ENCODE peak calls at places on chromosomes 2 and 18, in nine cellular contexts. N, H, U, Y, V, T, C, M and G are unnamed samples.

GRCh38 chr18:32373995-32374394 is 96.7 kb downstream of the GAREM1 start:
- DNase-seq in N (no peak), H (no peak), U (peak), Y (no peak), V (no peak), T (no peak), C (no peak), M (peak), G (peak)

GRCh38 chr2:232674491-232674890 is 22.6 kb upstream of the GIGYF2 start:
- DNase-seq in N (no peak), H (no peak), U (no peak), Y (no peak), V (no peak), T (no peak), C (no peak), M (no peak), G (no peak)

GRCh38 chr2:170047331-170048065 is 130.4 kb upstream of the MYO3B start:
- DNase-seq in N (no peak), H (no peak), U (no peak), Y (no peak), V (no peak), T (no peak), C (no peak), M (no peak), G (peak)

GRCh38 chr18:6058941-6059340 is 163.6 kb upstream of the TMEM200C start:
- DNase-seq in N (peak), H (no peak), U (no peak), Y (peak), V (peak), T (no peak), C (peak), M (no peak), G (no peak)

GRCh38 chr2:216632952-216633615 is at the start of gene IGFBP2:
- DNase-seq in N (no peak), H (no peak), U (no peak), Y (no peak), V (peak), T (peak), C (no peak), M (peak), G (no peak)

GRCh38 chr2:200705305-200705985 is 106.3 kb upstream of the BZW1 start:
- DNase-seq in N (no peak), H (no peak), U (peak), Y (peak), V (peak), T (no peak), C (no peak), M (no peak), G (peak)

GRCh38 chr2:70532244-70532935 is 21.2 kb downstream of the TGFA start:
- DNase-seq in N (no peak), H (no peak), U (no peak), Y (peak), V (no peak), T (no peak), C (no peak), M (no peak), G (no peak)

GRCh38 chr2:8536686-8537571 is 144.9 kb upstream of the ID2 start:
- DNase-seq in N (peak), H (no peak), U (no peak), Y (no peak), V (no peak), T (no peak), C (no peak), M (no peak), G (peak)

GRCh38 chr18:58580078-58580477 is 48.8 kb downstream of the ALPK2 start:
- DNase-seq in N (peak), H (no peak), U (no peak), Y (no peak), V (no peak), T (no peak), C (peak), M (no peak), G (peak)

GRCh38 chr2:209908511-209908910 is 93.9 kb upstream of the RPE start:
- DNase-seq in N (no peak), H (no peak), U (no peak), Y (no peak), V (no peak), T (no peak), C (no peak), M (no peak), G (no peak)

GRCh38 chr2:45332567-45332966 is 278.5 kb downstream of the SRBD1 start:
- DNase-seq in N (no peak), H (no peak), U (no peak), Y (no peak), V (no peak), T (no peak), C (no peak), M (no peak), G (no peak)

GRCh38 chr2:238776003-238776640 is 71.8 kb upstream of the TWIST2 start:
- DNase-seq in N (no peak), H (no peak), U (no peak), Y (no peak), V (no peak), T (no peak), C (no peak), M (no peak), G (no peak)

GRCh38 chr18:452801-453200 is 47.7 kb downstream of the COLEC12 start:
- DNase-seq in N (no peak), H (no peak), U (no peak), Y (no peak), V (no peak), T (no peak), C (no peak), M (no peak), G (peak)

GRCh38 chr18:13455960-13456471 is 237.5 kb downstream of the LDLRAD4 start:
- DNase-seq in N (no peak), H (no peak), U (no peak), Y (no peak), V (no peak), T (no peak), C (no peak), M (no peak), G (no peak)

GRCh38 chr2:172823451-172823850 is 87.8 kb downstream of the RAPGEF4 start:
- DNase-seq in N (no peak), H (no peak), U (no peak), Y (no peak), V (no peak), T (no peak), C (no peak), M (no peak), G (no peak)

GRCh38 chr2:193584001-193584400 is 1389.3 kb upstream of the TMEFF2 start:
- DNase-seq in N (no peak), H (no peak), U (peak), Y (no peak), V (peak), T (no peak), C (peak), M (no peak), G (peak)

GRCh38 chr2:10414000-10414451 is 34.1 kb downstream of the ODC1 start:
- DNase-seq in N (peak), H (no peak), U (peak), Y (no peak), V (no peak), T (no peak), C (peak), M (no peak), G (peak)

GRCh38 chr2:152418688-152419087 is 83.7 kb downstream of the FMNL2 start:
- DNase-seq in N (no peak), H (no peak), U (no peak), Y (peak), V (no peak), T (no peak), C (no peak), M (no peak), G (peak)

GRCh38 chr2:162091325-162092007 is 17.5 kb upstream of the DPP4 start:
- DNase-seq in N (no peak), H (no peak), U (peak), Y (no peak), V (no peak), T (peak), C (peak), M (no peak), G (peak)

GRCh38 chr2:238566001-238566645 is 139.4 kb downstream of the ASB1 start:
- DNase-seq in N (no peak), H (no peak), U (no peak), Y (no peak), V (no peak), T (no peak), C (no peak), M (no peak), G (no peak)

GRCh38 chr2:230172852-230173251 is 46.9 kb downstream of the SP110 start:
- DNase-seq in N (no peak), H (no peak), U (no peak), Y (no peak), V (no peak), T (no peak), C (no peak), M (no peak), G (no peak)

GRCh38 chr2:108220942-108221541 is 18.7 kb upstream of the SULT1C3 start:
- DNase-seq in N (no peak), H (no peak), U (no peak), Y (peak), V (no peak), T (no peak), C (no peak), M (no peak), G (no peak)

GRCh38 chr2:71856709-71857525 is 290.7 kb downstream of the CYP26B1 start:
- DNase-seq in N (no peak), H (no peak), U (peak), Y (no peak), V (peak), T (no peak), C (peak), M (no peak), G (peak)

GRCh38 chr2:222715729-222716128 is 44.3 kb downstream of the MOGAT1 start:
- DNase-seq in N (no peak), H (peak), U (no peak), Y (no peak), V (no peak), T (no peak), C (no peak), M (no peak), G (peak)

GRCh38 chr2:172427990-172428840 is 829 bp downstream of the ITGA6 start:
- DNase-seq in N (no peak), H (no peak), U (no peak), Y (peak), V (peak), T (peak), C (no peak), M (no peak), G (peak)

GRCh38 chr2:237818066-237818473 is 19.5 kb downstream of the RBM44 start:
- DNase-seq in N (peak), H (no peak), U (peak), Y (no peak), V (no peak), T (no peak), C (peak), M (no peak), G (peak)

GRCh38 chr2:111139637-111140317 is 19.1 kb downstream of the BCL2L11 start:
- DNase-seq in N (no peak), H (no peak), U (peak), Y (no peak), V (no peak), T (no peak), C (no peak), M (no peak), G (peak)

GRCh38 chr2:183037660-183038340 is 457 bp downstream of the NCKAP1 start:
- DNase-seq in N (peak), H (no peak), U (peak), Y (peak), V (peak), T (peak), C (peak), M (no peak), G (no peak)